ENCODE peak calls at places on chromosomes 7 and 10, in five cellular contexts. One of them, this sample, is unnamed. For H4K20me1, the result is how much of the 10 kb centered on the place peaks cover.

GRCh38 chr10:102352066-102352715 is 43.3 kb upstream of the NFKB2 start:
- DNase-seq in IMR-90: peak
- DNase-seq in endothelial cell of umbilical vein: peak
- DNase-seq in GM23338: peak
- DNase-seq in fibroblast of lung: peak
- DNase-seq in this sample: peak

GRCh38 chr7:150903627-150904026 is 51.3 kb downstream of the AOC1 start:
- DNase-seq in IMR-90: peak
- DNase-seq in endothelial cell of umbilical vein: peak
- DNase-seq in GM23338: no peak
- DNase-seq in fibroblast of lung: peak
- DNase-seq in this sample: peak

GRCh38 chr10:71766717-71767419 is 6.5 kb downstream of the VSIR start:
- DNase-seq in IMR-90: peak
- DNase-seq in endothelial cell of umbilical vein: peak
- DNase-seq in GM23338: no peak
- DNase-seq in fibroblast of lung: peak
- DNase-seq in this sample: peak

GRCh38 chr7:84245831-84246230 is 51.2 kb upstream of the SEMA3A start:
- DNase-seq in IMR-90: no peak
- DNase-seq in endothelial cell of umbilical vein: no peak
- DNase-seq in GM23338: peak
- DNase-seq in fibroblast of lung: no peak
- DNase-seq in this sample: no peak

GRCh38 chr7:91228327-91228726 is 35.9 kb upstream of the FZD1 start:
- DNase-seq in IMR-90: peak
- DNase-seq in endothelial cell of umbilical vein: peak
- DNase-seq in GM23338: no peak
- DNase-seq in fibroblast of lung: peak
- DNase-seq in this sample: peak

GRCh38 chr7:123916240-123916724 is 8.8 kb upstream of the SPAM1 start:
- DNase-seq in IMR-90: peak
- DNase-seq in endothelial cell of umbilical vein: peak
- DNase-seq in GM23338: peak
- DNase-seq in fibroblast of lung: peak
- DNase-seq in this sample: peak

GRCh38 chr10:13613519-13613918 is 26.8 kb downstream of the PRPF18 start:
- DNase-seq in IMR-90: peak
- DNase-seq in endothelial cell of umbilical vein: peak
- DNase-seq in GM23338: peak
- DNase-seq in fibroblast of lung: peak
- DNase-seq in this sample: peak

GRCh38 chr7:16982640-16983103 is 100.9 kb upstream of the AGR3 start:
- DNase-seq in IMR-90: peak
- DNase-seq in endothelial cell of umbilical vein: peak
- DNase-seq in GM23338: peak
- DNase-seq in fibroblast of lung: peak
- DNase-seq in this sample: peak

GRCh38 chr10:15879663-15880062 is 19.4 kb upstream of the MINDY3 start:
- DNase-seq in IMR-90: no peak
- DNase-seq in endothelial cell of umbilical vein: peak
- DNase-seq in GM23338: peak
- DNase-seq in fibroblast of lung: no peak
- DNase-seq in this sample: no peak

GRCh38 chr7:94222516-94222915 is 172.2 kb upstream of the COL1A2 start:
- DNase-seq in IMR-90: no peak
- DNase-seq in endothelial cell of umbilical vein: no peak
- DNase-seq in GM23338: no peak
- DNase-seq in fibroblast of lung: peak
- DNase-seq in this sample: peak

GRCh38 chr10:36023939-36024338 is 381.8 kb upstream of the FZD8 start:
- DNase-seq in IMR-90: peak
- DNase-seq in endothelial cell of umbilical vein: peak
- DNase-seq in GM23338: peak
- DNase-seq in fibroblast of lung: peak
- DNase-seq in this sample: peak

GRCh38 chr7:34807548-34808340 is 149.7 kb downstream of the NPSR1 start:
- DNase-seq in IMR-90: no peak
- DNase-seq in endothelial cell of umbilical vein: no peak
- DNase-seq in GM23338: no peak
- DNase-seq in fibroblast of lung: no peak
- DNase-seq in this sample: no peak

GRCh38 chr7:123460616-123461015 is 73.8 kb downstream of the IQUB start:
- DNase-seq in IMR-90: peak
- DNase-seq in endothelial cell of umbilical vein: no peak
- DNase-seq in GM23338: peak
- DNase-seq in fibroblast of lung: peak
- DNase-seq in this sample: peak

GRCh38 chr7:25795824-25796235 is 356.2 kb upstream of the NFE2L3 start:
- DNase-seq in IMR-90: peak
- DNase-seq in endothelial cell of umbilical vein: no peak
- DNase-seq in GM23338: no peak
- DNase-seq in fibroblast of lung: peak
- DNase-seq in this sample: peak

GRCh38 chr10:71075066-71075758 is 137.2 kb upstream of the UNC5B start:
- DNase-seq in IMR-90: no peak
- DNase-seq in endothelial cell of umbilical vein: no peak
- DNase-seq in GM23338: no peak
- DNase-seq in fibroblast of lung: no peak
- DNase-seq in this sample: no peak

GRCh38 chr7:18724311-18724710 is 228.8 kb downstream of the HDAC9 start:
- DNase-seq in IMR-90: peak
- DNase-seq in endothelial cell of umbilical vein: no peak
- DNase-seq in GM23338: no peak
- DNase-seq in fibroblast of lung: no peak
- DNase-seq in this sample: peak

GRCh38 chr7:158255156-158255555 is 332.5 kb downstream of the PTPRN2 start:
- DNase-seq in IMR-90: no peak
- DNase-seq in endothelial cell of umbilical vein: no peak
- DNase-seq in GM23338: no peak
- DNase-seq in fibroblast of lung: no peak
- DNase-seq in this sample: no peak

GRCh38 chr10:15374561-15374960 is 3.5 kb upstream of the FAM171A1 start:
- DNase-seq in IMR-90: no peak
- DNase-seq in endothelial cell of umbilical vein: peak
- DNase-seq in GM23338: no peak
- DNase-seq in fibroblast of lung: peak
- DNase-seq in this sample: no peak

GRCh38 chr10:30437039-30437781 is 3.2 kb downstream of the MAP3K8 start:
- DNase-seq in IMR-90: peak
- DNase-seq in endothelial cell of umbilical vein: peak
- DNase-seq in GM23338: no peak
- DNase-seq in fibroblast of lung: peak
- DNase-seq in this sample: peak

GRCh38 chr7:116801092-116801710 is 61.2 kb upstream of the CAPZA2 start:
- DNase-seq in IMR-90: peak
- DNase-seq in endothelial cell of umbilical vein: peak
- DNase-seq in GM23338: no peak
- DNase-seq in fibroblast of lung: peak
- DNase-seq in this sample: peak

GRCh38 chr10:47370015-47370767 is 13.9 kb downstream of the ZNF488 start:
- DNase-seq in IMR-90: no peak
- DNase-seq in endothelial cell of umbilical vein: no peak
- DNase-seq in GM23338: no peak
- DNase-seq in fibroblast of lung: no peak
- DNase-seq in this sample: no peak

GRCh38 chr10:124579003-124579384 is 117.4 kb downstream of the LHPP start:
- DNase-seq in IMR-90: no peak
- DNase-seq in endothelial cell of umbilical vein: no peak
- DNase-seq in GM23338: no peak
- DNase-seq in fibroblast of lung: no peak
- DNase-seq in this sample: peak

GRCh38 chr10:129877773-129878371 is 86.2 kb downstream of the EBF3 start:
- DNase-seq in IMR-90: no peak
- DNase-seq in endothelial cell of umbilical vein: no peak
- DNase-seq in GM23338: peak
- DNase-seq in fibroblast of lung: no peak
- DNase-seq in this sample: peak

GRCh38 chr7:29196191-29196590 is 1.6 kb downstream of the CHN2 start:
- DNase-seq in IMR-90: no peak
- DNase-seq in endothelial cell of umbilical vein: no peak
- DNase-seq in GM23338: no peak
- DNase-seq in fibroblast of lung: no peak
- DNase-seq in this sample: no peak

GRCh38 chr10:102627446-102628293 is 16.6 kb upstream of the TRIM8 start:
- DNase-seq in IMR-90: peak
- DNase-seq in endothelial cell of umbilical vein: peak
- DNase-seq in GM23338: peak
- DNase-seq in fibroblast of lung: peak
- DNase-seq in this sample: peak

GRCh38 chr7:129865932-129866214 is 86.9 kb downstream of the UBE2H start:
- DNase-seq in IMR-90: no peak
- DNase-seq in endothelial cell of umbilical vein: no peak
- DNase-seq in GM23338: no peak
- DNase-seq in fibroblast of lung: no peak
- DNase-seq in this sample: no peak

GRCh38 chr7:129865093-129865931 is 87.4 kb downstream of the UBE2H start:
- DNase-seq in IMR-90: peak
- DNase-seq in endothelial cell of umbilical vein: no peak
- DNase-seq in GM23338: no peak
- DNase-seq in fibroblast of lung: peak
- DNase-seq in this sample: peak

GRCh38 chr7:129864042-129864441 is 88.7 kb downstream of the UBE2H start:
- DNase-seq in IMR-90: no peak
- DNase-seq in endothelial cell of umbilical vein: peak
- DNase-seq in GM23338: no peak
- DNase-seq in fibroblast of lung: no peak
- DNase-seq in this sample: peak

GRCh38 chr7:129862672-129863071 is 90.1 kb downstream of the UBE2H start:
- DNase-seq in IMR-90: no peak
- DNase-seq in endothelial cell of umbilical vein: no peak
- DNase-seq in GM23338: no peak
- DNase-seq in fibroblast of lung: no peak
- DNase-seq in this sample: no peak

DNA sequence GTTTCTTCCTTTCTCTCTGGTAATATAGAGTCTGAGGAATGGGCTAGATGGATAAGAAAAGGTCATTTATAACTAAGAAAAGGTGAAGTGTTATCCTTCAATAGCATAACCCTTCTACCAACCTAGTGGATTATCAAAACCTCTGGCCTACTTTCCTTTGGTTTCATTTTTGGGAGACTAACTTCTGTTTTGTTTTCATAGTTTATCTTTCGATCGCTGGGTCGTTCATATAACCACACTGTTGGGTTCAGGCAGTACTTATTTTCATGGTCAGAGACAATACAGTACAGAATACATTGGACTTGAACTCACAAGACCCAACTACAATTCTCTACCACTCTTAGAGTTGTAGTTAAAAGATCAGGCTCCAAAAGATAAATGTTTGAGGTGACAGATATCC is 86.5 kb downstream of the UBE2H start:
- DNase-seq in IMR-90: no peak
- DNase-seq in endothelial cell of umbilical vein: no peak
- DNase-seq in GM23338: no peak
- DNase-seq in fibroblast of lung: no peak
- DNase-seq in this sample: no peak
- H2AFZ ChIP-seq in IMR-90: no peak
- H2AFZ ChIP-seq in endothelial cell of umbilical vein: no peak
- H2AFZ ChIP-seq in GM23338: no peak
- H2AFZ ChIP-seq in fibroblast of lung: no peak
- H2AFZ ChIP-seq in this sample: no peak

GRCh38 chr10:132589015-132589414 is 51.4 kb downstream of the INPP5A start:
- DNase-seq in IMR-90: no peak
- DNase-seq in endothelial cell of umbilical vein: no peak
- DNase-seq in GM23338: no peak
- DNase-seq in fibroblast of lung: no peak
- DNase-seq in this sample: no peak

GRCh38 chr10:132591166-132591971 is 53.8 kb downstream of the INPP5A start:
- DNase-seq in IMR-90: peak
- DNase-seq in endothelial cell of umbilical vein: peak
- DNase-seq in GM23338: peak
- DNase-seq in fibroblast of lung: peak
- DNase-seq in this sample: peak

GRCh38 chr10:132589681-132590080 is 52.1 kb downstream of the INPP5A start:
- DNase-seq in IMR-90: no peak
- DNase-seq in endothelial cell of umbilical vein: no peak
- DNase-seq in GM23338: no peak
- DNase-seq in fibroblast of lung: no peak
- DNase-seq in this sample: no peak

GRCh38 chr10:132590094-132590751 is 52.6 kb downstream of the INPP5A start:
- DNase-seq in IMR-90: no peak
- DNase-seq in endothelial cell of umbilical vein: no peak
- DNase-seq in GM23338: no peak
- DNase-seq in fibroblast of lung: no peak
- DNase-seq in this sample: no peak

DNA sequence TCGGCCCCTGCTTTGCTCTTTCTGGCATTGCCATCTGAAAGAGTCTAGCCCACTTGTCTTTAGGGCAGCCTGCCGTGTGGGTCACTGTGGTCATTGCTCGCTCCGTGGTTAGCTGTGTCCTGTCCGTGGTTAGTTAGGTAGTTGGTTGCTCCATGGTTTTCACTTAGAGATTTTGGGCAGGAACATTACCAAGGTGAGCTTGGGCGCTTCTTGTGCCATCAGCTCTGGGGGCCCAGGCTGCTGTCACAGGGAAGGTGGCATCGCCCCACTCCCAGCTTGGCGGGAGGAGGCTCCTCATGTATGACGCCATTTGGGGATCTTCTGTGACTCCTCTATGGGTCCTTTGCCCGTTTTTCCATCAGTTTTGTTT is 53.1 kb downstream of the INPP5A start:
- DNase-seq in IMR-90: no peak
- DNase-seq in endothelial cell of umbilical vein: no peak
- DNase-seq in GM23338: no peak
- DNase-seq in fibroblast of lung: no peak
- DNase-seq in this sample: no peak
- H4K20me1 ChIP-seq in IMR-90: half or more
- H4K20me1 ChIP-seq in endothelial cell of umbilical vein: under half
- H4K20me1 ChIP-seq in GM23338: under half
- H4K20me1 ChIP-seq in fibroblast of lung: under half
- H4K20me1 ChIP-seq in this sample: under half

GRCh38 chr7:144955422-144955821 is 119.6 kb upstream of the TPK1 start:
- DNase-seq in IMR-90: no peak
- DNase-seq in endothelial cell of umbilical vein: no peak
- DNase-seq in GM23338: no peak
- DNase-seq in fibroblast of lung: no peak
- DNase-seq in this sample: no peak

GRCh38 chr7:144957998-144958397 is 122.1 kb upstream of the TPK1 start:
- DNase-seq in IMR-90: no peak
- DNase-seq in endothelial cell of umbilical vein: no peak
- DNase-seq in GM23338: peak
- DNase-seq in fibroblast of lung: no peak
- DNase-seq in this sample: no peak

DNA sequence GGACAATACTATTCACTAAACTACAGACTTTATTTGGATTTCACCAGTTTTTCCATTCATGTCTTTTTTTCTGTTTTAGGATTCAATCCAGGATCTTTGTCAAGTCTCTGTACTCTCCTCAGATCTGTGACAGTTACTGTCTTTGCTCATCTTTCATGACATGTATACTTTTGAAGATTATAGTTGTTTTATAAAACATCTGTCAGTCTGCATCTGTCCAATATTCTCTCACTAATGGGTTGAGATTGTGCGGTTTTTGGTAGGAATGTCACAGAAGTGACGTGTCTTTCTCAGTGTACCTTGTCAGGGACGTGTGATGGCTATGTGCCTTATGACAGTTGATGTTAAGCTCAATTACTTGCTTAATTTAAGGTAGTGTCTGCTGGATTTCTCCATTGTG is 124.9 kb upstream of the TPK1 start:
- DNase-seq in IMR-90: no peak
- DNase-seq in endothelial cell of umbilical vein: no peak
- DNase-seq in GM23338: no peak
- DNase-seq in fibroblast of lung: no peak
- DNase-seq in this sample: no peak
- H3K4me2 ChIP-seq in IMR-90: no peak
- H3K4me2 ChIP-seq in endothelial cell of umbilical vein: no peak
- H3K4me2 ChIP-seq in GM23338: no peak
- H3K4me2 ChIP-seq in fibroblast of lung: no peak
- H3K4me2 ChIP-seq in this sample: no peak

GRCh38 chr7:40866601-40867000 is 731.8 kb downstream of the SUGCT start:
- DNase-seq in IMR-90: no peak
- DNase-seq in endothelial cell of umbilical vein: no peak
- DNase-seq in GM23338: peak
- DNase-seq in fibroblast of lung: peak
- DNase-seq in this sample: no peak
- H2AFZ ChIP-seq in IMR-90: no peak
- H2AFZ ChIP-seq in endothelial cell of umbilical vein: no peak
- H2AFZ ChIP-seq in GM23338: peak
- H2AFZ ChIP-seq in fibroblast of lung: no peak
- H2AFZ ChIP-seq in this sample: no peak

This sample was measured in GM23248.